ENCODE peak calls at places on chromosomes 5 and 9, in six cellular contexts. One of them, this sample, is unnamed.

GRCh38 chr5:136905571-136905970 is 540.2 kb upstream of the TRPC7 start:
- DNase-seq in NB4: no peak
- DNase-seq in psoas muscle: no peak
- DNase-seq in cardiac muscle cell: no peak
- DNase-seq in thyroid gland: no peak
- DNase-seq in A673: no peak
- DNase-seq in this sample: no peak

GRCh38 chr5:3595102-3595961 is at the start of gene IRX1:
- DNase-seq in NB4: no peak
- DNase-seq in psoas muscle: no peak
- DNase-seq in cardiac muscle cell: no peak
- DNase-seq in thyroid gland: no peak
- DNase-seq in A673: no peak
- DNase-seq in this sample: no peak

GRCh38 chr5:179302499-179303185 is 42.6 kb downstream of the ADAMTS2 start:
- DNase-seq in NB4: peak
- DNase-seq in psoas muscle: no peak
- DNase-seq in cardiac muscle cell: no peak
- DNase-seq in thyroid gland: no peak
- DNase-seq in A673: no peak
- DNase-seq in this sample: no peak

GRCh38 chr9:136541179-136541578 is 4.7 kb downstream of the NOTCH1 start:
- DNase-seq in NB4: no peak
- DNase-seq in psoas muscle: no peak
- DNase-seq in cardiac muscle cell: no peak
- DNase-seq in thyroid gland: no peak
- DNase-seq in A673: no peak
- DNase-seq in this sample: no peak

GRCh38 chr9:127346584-127346983 is 50.4 kb upstream of the SLC2A8 start:
- DNase-seq in NB4: no peak
- DNase-seq in psoas muscle: no peak
- DNase-seq in cardiac muscle cell: no peak
- DNase-seq in thyroid gland: no peak
- DNase-seq in A673: no peak
- DNase-seq in this sample: no peak

GRCh38 chr5:31193591-31194457 is at the start of gene CDH6:
- DNase-seq in NB4: no peak
- DNase-seq in psoas muscle: no peak
- DNase-seq in cardiac muscle cell: peak
- DNase-seq in thyroid gland: peak
- DNase-seq in A673: peak
- DNase-seq in this sample: no peak

GRCh38 chr5:93257616-93258015 is 323.4 kb downstream of the NR2F1-AS1 start:
- DNase-seq in NB4: no peak
- DNase-seq in psoas muscle: no peak
- DNase-seq in cardiac muscle cell: no peak
- DNase-seq in thyroid gland: no peak
- DNase-seq in A673: no peak
- DNase-seq in this sample: no peak

GRCh38 chr9:81410201-81410600 is 279.1 kb downstream of the TLE1 start:
- DNase-seq in NB4: no peak
- DNase-seq in psoas muscle: no peak
- DNase-seq in cardiac muscle cell: peak
- DNase-seq in thyroid gland: peak
- DNase-seq in A673: no peak
- DNase-seq in this sample: peak

GRCh38 chr5:150999704-151000452 is 20.5 kb upstream of the GPX3 start:
- DNase-seq in NB4: no peak
- DNase-seq in psoas muscle: peak
- DNase-seq in cardiac muscle cell: peak
- DNase-seq in thyroid gland: peak
- DNase-seq in A673: no peak
- DNase-seq in this sample: no peak

GRCh38 chr9:93257808-93258331 is 73.9 kb downstream of the WNK2 start:
- DNase-seq in NB4: no peak
- DNase-seq in psoas muscle: no peak
- DNase-seq in cardiac muscle cell: no peak
- DNase-seq in thyroid gland: no peak
- DNase-seq in A673: no peak
- DNase-seq in this sample: no peak

GRCh38 chr5:14204785-14205321 is 61.7 kb downstream of the TRIO start:
- DNase-seq in NB4: peak
- DNase-seq in psoas muscle: peak
- DNase-seq in cardiac muscle cell: peak
- DNase-seq in thyroid gland: peak
- DNase-seq in A673: peak
- DNase-seq in this sample: no peak

GRCh38 chr5:125331987-125332628 is 585.7 kb upstream of the ZNF608 start:
- DNase-seq in NB4: no peak
- DNase-seq in psoas muscle: no peak
- DNase-seq in cardiac muscle cell: no peak
- DNase-seq in thyroid gland: no peak
- DNase-seq in A673: peak
- DNase-seq in this sample: no peak

GRCh38 chr5:34516686-34517085 is 139.4 kb upstream of the RAI14 start:
- DNase-seq in NB4: no peak
- DNase-seq in psoas muscle: no peak
- DNase-seq in cardiac muscle cell: no peak
- DNase-seq in thyroid gland: no peak
- DNase-seq in A673: no peak
- DNase-seq in this sample: no peak
- H3K4me3 ChIP-seq in NB4: no peak
- H3K4me3 ChIP-seq in psoas muscle: no peak
- H3K4me3 ChIP-seq in cardiac muscle cell: no peak
- H3K4me3 ChIP-seq in thyroid gland: no peak
- H3K4me3 ChIP-seq in A673: no peak
- H3K4me3 ChIP-seq in this sample: no peak

DNA sequence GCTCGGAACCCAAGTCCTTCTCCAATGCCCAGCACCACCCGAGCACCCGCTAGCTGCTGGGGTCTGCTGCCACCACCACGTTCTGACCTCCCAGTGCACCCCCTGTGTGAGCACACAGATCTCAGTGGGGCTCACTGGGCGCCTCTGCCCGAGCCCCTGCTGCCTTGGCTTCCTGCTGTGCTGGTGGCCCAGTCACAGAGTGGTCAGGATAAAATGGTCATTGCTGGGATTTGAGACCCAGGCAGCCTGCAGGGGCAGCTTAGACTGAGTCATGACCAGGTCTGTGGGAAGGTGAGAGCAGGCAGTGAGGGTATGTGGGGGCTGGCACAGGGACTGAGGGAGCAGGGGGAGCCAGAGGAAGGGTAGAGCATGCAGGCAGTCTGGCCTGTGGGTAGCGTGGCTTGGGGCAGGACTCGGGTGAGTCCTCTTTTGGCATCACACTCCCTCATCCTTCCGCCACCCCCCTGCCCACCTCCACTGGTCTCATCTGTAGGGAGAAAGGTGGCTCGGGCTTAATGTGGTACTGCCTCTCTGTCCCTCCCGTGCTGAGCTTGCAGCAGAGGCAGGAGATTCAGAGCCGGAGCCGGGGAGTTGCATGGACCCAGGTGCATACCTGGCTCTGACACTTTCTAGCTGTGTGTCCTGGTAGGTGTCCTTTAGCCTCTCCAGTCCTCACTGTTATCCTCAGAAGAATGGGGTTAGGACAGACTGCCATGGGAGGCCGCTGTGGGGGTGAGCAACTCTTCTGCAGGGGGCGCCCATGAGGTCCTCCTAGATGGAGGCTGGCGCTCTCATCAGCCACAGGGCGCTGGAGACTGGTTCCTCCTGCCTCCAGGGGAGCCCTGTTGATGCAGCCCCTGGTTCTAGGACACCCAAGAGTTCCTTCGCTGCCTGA is 32.1 kb downstream of the USP20 start:
- DNase-seq in NB4: peak
- DNase-seq in psoas muscle: no peak
- DNase-seq in cardiac muscle cell: no peak
- DNase-seq in thyroid gland: no peak
- DNase-seq in A673: no peak
- DNase-seq in this sample: no peak
- TF ChIP-seq CTCF in NB4: peak
- TF ChIP-seq CTCF in psoas muscle: no peak
- TF ChIP-seq CTCF in cardiac muscle cell: no peak
- TF ChIP-seq CTCF in thyroid gland: no peak
- TF ChIP-seq CTCF in A673: peak
- TF ChIP-seq CTCF in this sample: no peak

GRCh38 chr9:32579706-32580331 is 6.9 kb upstream of the NDUFB6 start:
- DNase-seq in NB4: peak
- DNase-seq in psoas muscle: peak
- DNase-seq in cardiac muscle cell: peak
- DNase-seq in thyroid gland: peak
- DNase-seq in A673: peak
- DNase-seq in this sample: peak

GRCh38 chr9:32577316-32577715 is 4.4 kb upstream of the NDUFB6 start:
- DNase-seq in NB4: no peak
- DNase-seq in psoas muscle: no peak
- DNase-seq in cardiac muscle cell: no peak
- DNase-seq in thyroid gland: no peak
- DNase-seq in A673: no peak
- DNase-seq in this sample: no peak

GRCh38 chr9:32581512-32582143 is 8.7 kb upstream of the NDUFB6 start:
- DNase-seq in NB4: peak
- DNase-seq in psoas muscle: no peak
- DNase-seq in cardiac muscle cell: peak
- DNase-seq in thyroid gland: peak
- DNase-seq in A673: peak
- DNase-seq in this sample: peak

GRCh38 chr9:32580631-32581300 is 7.8 kb upstream of the NDUFB6 start:
- DNase-seq in NB4: no peak
- DNase-seq in psoas muscle: no peak
- DNase-seq in cardiac muscle cell: no peak
- DNase-seq in thyroid gland: no peak
- DNase-seq in A673: no peak
- DNase-seq in this sample: no peak

DNA sequence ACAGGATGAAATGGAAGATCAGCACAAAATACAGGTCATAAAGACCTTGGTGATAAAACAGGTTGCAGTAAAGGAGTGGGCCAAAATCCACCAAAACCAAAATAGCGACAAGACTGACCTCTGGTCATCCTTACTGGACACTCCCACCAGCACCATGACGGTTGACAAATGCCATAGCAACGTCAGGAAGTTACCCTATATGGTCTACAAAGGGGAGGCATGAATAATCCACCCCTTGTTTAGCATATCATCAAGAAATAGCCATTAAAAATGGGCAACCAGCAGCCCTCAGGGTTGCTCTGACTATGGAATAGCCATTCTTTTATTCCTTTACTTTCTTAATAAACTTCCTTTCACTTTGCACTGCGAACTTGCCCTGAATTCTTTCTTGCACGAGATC is 6.0 kb upstream of the NDUFB6 start:
- DNase-seq in NB4: no peak
- DNase-seq in psoas muscle: no peak
- DNase-seq in cardiac muscle cell: no peak
- DNase-seq in thyroid gland: no peak
- DNase-seq in A673: no peak
- DNase-seq in this sample: no peak
- H3K4me3 ChIP-seq in NB4: no peak
- H3K4me3 ChIP-seq in psoas muscle: peak
- H3K4me3 ChIP-seq in cardiac muscle cell: no peak
- H3K4me3 ChIP-seq in thyroid gland: no peak
- H3K4me3 ChIP-seq in A673: no peak
- H3K4me3 ChIP-seq in this sample: no peak

GRCh38 chr5:167708449-167708848 is 583.0 kb upstream of the WWC1 start:
- DNase-seq in NB4: no peak
- DNase-seq in psoas muscle: no peak
- DNase-seq in cardiac muscle cell: no peak
- DNase-seq in thyroid gland: no peak
- DNase-seq in A673: peak
- DNase-seq in this sample: no peak
- TF ChIP-seq CTCF in NB4: no peak
- TF ChIP-seq CTCF in psoas muscle: no peak
- TF ChIP-seq CTCF in cardiac muscle cell: no peak
- TF ChIP-seq CTCF in thyroid gland: no peak
- TF ChIP-seq CTCF in A673: peak
- TF ChIP-seq CTCF in this sample: no peak

DNA sequence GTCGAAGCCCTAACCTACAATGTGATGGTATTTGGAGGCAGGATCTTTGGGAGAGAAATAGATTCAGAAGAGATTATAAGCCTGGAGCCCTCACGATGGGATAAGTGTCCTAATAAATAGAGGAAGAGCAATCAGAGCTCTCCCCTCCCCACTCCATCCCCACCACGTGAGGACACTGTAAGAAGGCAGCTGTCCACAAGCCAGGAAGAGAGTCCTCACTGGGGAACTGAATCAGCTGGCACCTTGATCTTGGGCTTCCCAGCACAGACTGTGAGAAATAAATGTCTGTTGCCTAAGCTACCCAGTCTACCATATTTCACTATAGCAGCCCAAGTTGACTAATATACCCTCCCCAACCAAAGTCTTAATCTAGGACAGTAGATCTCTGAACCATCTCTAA is 118.1 kb downstream of the SUSD1 start:
- DNase-seq in NB4: no peak
- DNase-seq in psoas muscle: no peak
- DNase-seq in cardiac muscle cell: no peak
- DNase-seq in thyroid gland: no peak
- DNase-seq in A673: no peak
- DNase-seq in this sample: no peak
- H3K4me3 ChIP-seq in NB4: no peak
- H3K4me3 ChIP-seq in psoas muscle: no peak
- H3K4me3 ChIP-seq in cardiac muscle cell: no peak
- H3K4me3 ChIP-seq in thyroid gland: no peak
- H3K4me3 ChIP-seq in A673: no peak
- H3K4me3 ChIP-seq in this sample: no peak